ENCODE peak calls at places on chromosomes 4 and X, in four cellular contexts. L is endothelial cell of umbilical vein; M is WERI-Rb-1; S is CD8-positive, alpha-beta memory T cell. H is an unnamed sample. For H3K9me3, the result is how much of the 10 kb centered on the place peaks cover.

GRCh38 chr4:139655116-139655515 is 10.5 kb upstream of the MGST2 start:
- DNase-seq in L (peak), M (peak), S (no peak), H (no peak)

GRCh38 chr4:64539234-64539849 is 130.1 kb upstream of the TECRL start:
- DNase-seq in L (peak), M (peak), S (no peak), H (no peak)

GRCh38 chr4:7070729-7071511 is 3.1 kb upstream of the GRPEL1 start:
- DNase-seq in L (peak), M (peak), S (peak), H (peak)

GRCh38 chr4:82984459-82984858 is 26.2 kb downstream of the LIN54 start:
- DNase-seq in L (peak), M (no peak), S (no peak), H (no peak)

GRCh38 chrX:46554942-46555341 is 9.7 kb upstream of the ZNF674 start:
- DNase-seq in L (peak), M (no peak), S (no peak), H (no peak)

GRCh38 chr4:155571184-155571944 is 95.3 kb upstream of the GUCY1A1 start:
- DNase-seq in L (peak), M (peak), S (no peak), H (no peak)

GRCh38 chr4:152224223-152224622 is 311.7 kb downstream of the FBXW7 start:
- DNase-seq in L (peak), M (no peak), S (no peak), H (no peak)

GRCh38 chrX:39591099-39591498 is 506.7 kb downstream of the BCOR start:
- DNase-seq in L (no peak), M (no peak), S (no peak), H (no peak)

GRCh38 chr4:139902328-139903217 is 237.0 kb downstream of the MGST2 start:
- DNase-seq in L (no peak), M (no peak), S (no peak), H (no peak)

GRCh38 chr4:20773144-20773997 is 73.1 kb downstream of the PACRGL start:
- DNase-seq in L (peak), M (peak), S (peak), H (peak)

GRCh38 chr4:13892739-13893105 is 265.2 kb upstream of the BOD1L1 start:
- DNase-seq in L (peak), M (no peak), S (no peak), H (no peak)

GRCh38 chr4:76197971-76198410 is 15.6 kb downstream of the SCARB2 start:
- DNase-seq in L (no peak), M (peak), S (peak), H (no peak)

GRCh38 chrX:11185861-11186260 is 74.7 kb downstream of the HCCS start:
- DNase-seq in L (no peak), M (no peak), S (no peak), H (no peak)

GRCh38 chr4:106993846-106994245 is 42.3 kb downstream of the DKK2 start:
- DNase-seq in L (no peak), M (no peak), S (no peak), H (no peak)

GRCh38 chr4:139275281-139275735 is 4.7 kb downstream of the MGARP start:
- DNase-seq in L (no peak), M (no peak), S (no peak), H (no peak)

GRCh38 chr4:80646061-80646460 is 310.5 kb downstream of the CFAP299 start:
- DNase-seq in L (no peak), M (no peak), S (no peak), H (no peak)

GRCh38 chrX:137575596-137576255 is 9.8 kb downstream of the ZIC3 start:
- DNase-seq in L (no peak), M (no peak), S (no peak), H (no peak)

GRCh38 chr4:77184018-77184417 is 27.0 kb downstream of the CCNG2 start:
- DNase-seq in L (no peak), M (no peak), S (no peak), H (no peak)

GRCh38 chr4:76905521-76905920 is 7.6 kb upstream of the SOWAHB start:
- DNase-seq in L (no peak), M (no peak), S (no peak), H (no peak)

GRCh38 chr4:150308824-150309472 is 230.7 kb downstream of the DCLK2 start:
- DNase-seq in L (peak), M (no peak), S (no peak), H (no peak)

GRCh38 chr4:1783970-1784369 is 9.1 kb upstream of the FGFR3 start:
- DNase-seq in L (no peak), M (no peak), S (no peak), H (no peak)

GRCh38 chr4:28799696-28800095 is 1920.5 kb upstream of the PCDH7 start:
- DNase-seq in L (no peak), M (peak), S (no peak), H (no peak)

GRCh38 chr4:27844359-27844758 is 983.7 kb downstream of the STIM2 start:
- DNase-seq in L (no peak), M (no peak), S (no peak), H (no peak)

GRCh38 chr4:88779431-88779830 is 81.8 kb upstream of the NAP1L5 start:
- DNase-seq in L (peak), M (no peak), S (no peak), H (no peak)

GRCh38 chrX:72713130-72713529 is 976 bp downstream of the PHKA1 start:
- DNase-seq in L (peak), M (no peak), S (no peak), H (no peak)

GRCh38 chr4:56698329-56698728 is 17.2 kb upstream of the HOPX start:
- DNase-seq in L (no peak), M (no peak), S (no peak), H (no peak)

GRCh38 chr4:176538217-176538925 is 218.6 kb downstream of the SPCS3 start:
- DNase-seq in L (peak), M (no peak), S (no peak), H (no peak)

GRCh38 chr4:169045862-169046584 is 36.0 kb upstream of the CBR4 start:
- DNase-seq in L (no peak), M (peak), S (no peak), H (no peak)

GRCh38 chr4:156620786-156621185 is 350.8 kb downstream of the PDGFC start:
- DNase-seq in L (no peak), M (no peak), S (no peak), H (no peak)
- H3K9me3 ChIP-seq in L (under half), M (under half), S (under half), H (under half)

GRCh38 chrX:153802513-153803045 is 8.1 kb downstream of the SSR4 start:
- DNase-seq in L (no peak), M (no peak), S (no peak), H (no peak)

GRCh38 chrX:153801646-153802045 is 7.2 kb downstream of the SSR4 start:
- DNase-seq in L (no peak), M (no peak), S (no peak), H (no peak)

GRCh38 chrX:153800746-153801145 is 6.3 kb downstream of the SSR4 start:
- DNase-seq in L (no peak), M (no peak), S (no peak), H (no peak)

GRCh38 chrX:153799326-153799725 is 4.9 kb downstream of the SSR4 start:
- DNase-seq in L (no peak), M (no peak), S (no peak), H (no peak)

GRCh38 chrX:153800177-153800722 is 5.8 kb downstream of the SSR4 start:
- DNase-seq in L (no peak), M (no peak), S (no peak), H (no peak)
- H3K9me3 ChIP-seq in L (under half), M (under half), S (under half), H (under half)

GRCh38 chr4:304987-305680 is at the start of gene ZNF732:
- DNase-seq in L (peak), M (no peak), S (no peak), H (no peak)
- H3K9me3 ChIP-seq in L (under half), M (under half), S (under half), H (half or more)

GRCh38 chr4:58411904-58412303 is 1301.7 kb upstream of the IGFBP7 start:
- DNase-seq in L (no peak), M (no peak), S (no peak), H (no peak)
- H3K9me3 ChIP-seq in L (under half), M (under half), S (under half), H (under half)